ENCODE peak calls at places on chromosomes 16 and 17, in four cellular contexts. E, M, Z and Q are unnamed samples. For H3K4me1, the result is how much of the 10 kb centered on the place peaks cover.

GRCh38 chr17:59417452-59417851 is 86.0 kb downstream of the YPEL2 start:
- DNase-seq in E (no peak), M (no peak), Z (no peak), Q (no peak)

GRCh38 chr17:80424261-80424660 is 9.3 kb downstream of the ENDOV start:
- DNase-seq in Z (no peak), M (no peak), E (no peak), Q (no peak)

GRCh38 chr17:66152756-66153155 is 39.2 kb downstream of the CEP112 start:
- DNase-seq in M (no peak), E (no peak), Z (no peak), Q (no peak)

GRCh38 chr17:78798695-78799559 is 16.9 kb upstream of the CYTH1 start:
- DNase-seq in E (no peak), Z (peak), M (peak), Q (peak)

GRCh38 chr17:281365-281999 is 71.1 kb downstream of the RPH3AL start:
- DNase-seq in M (no peak), Z (no peak), E (peak), Q (no peak)

GRCh38 chr16:49498241-49499017 is 124.8 kb downstream of the C16orf78 start:
- DNase-seq in M (no peak), E (peak), Z (no peak), Q (no peak)

GRCh38 chr17:7258731-7259554 is 3.3 kb downstream of the CLDN7 start:
- DNase-seq in M (peak), Z (no peak), E (no peak), Q (peak)

GRCh38 chr16:70695351-70696070 is 9.7 kb upstream of the MTSS2 start:
- DNase-seq in Z (peak), M (no peak), E (no peak), Q (no peak)

GRCh38 chr16:74281285-74281684 is 15.3 kb upstream of the PSMD7 start:
- DNase-seq in E (no peak), Z (peak), M (no peak), Q (no peak)

GRCh38 chr16:2860826-2861567 is 3.0 kb upstream of the PRSS22 start:
- DNase-seq in Z (peak), M (no peak), E (peak), Q (no peak)

GRCh38 chr17:82377924-82378740 is 6.6 kb downstream of the UTS2R start:
- DNase-seq in Z (no peak), M (no peak), E (no peak), Q (no peak)

GRCh38 chr16:4283939-4284338 is 11.1 kb upstream of the TFAP4 start:
- DNase-seq in Z (no peak), E (no peak), M (no peak), Q (peak)

GRCh38 chr16:8516471-8516870 is 73.8 kb downstream of the TMEM114 start:
- DNase-seq in M (no peak), Z (no peak), E (no peak), Q (no peak)

GRCh38 chr17:19372439-19372838 is 5.9 kb upstream of the MAPK7 start:
- DNase-seq in E (peak), Z (no peak), M (no peak), Q (no peak)

GRCh38 chr17:47820023-47820789 is 1.4 kb downstream of the OSBPL7 start:
- DNase-seq in M (no peak), Z (no peak), E (no peak), Q (no peak)

GRCh38 chr17:83179378-83179777 is 100.0 kb downstream of the METRNL start:
- DNase-seq in Z (no peak), E (no peak), M (no peak), Q (no peak)

DNA sequence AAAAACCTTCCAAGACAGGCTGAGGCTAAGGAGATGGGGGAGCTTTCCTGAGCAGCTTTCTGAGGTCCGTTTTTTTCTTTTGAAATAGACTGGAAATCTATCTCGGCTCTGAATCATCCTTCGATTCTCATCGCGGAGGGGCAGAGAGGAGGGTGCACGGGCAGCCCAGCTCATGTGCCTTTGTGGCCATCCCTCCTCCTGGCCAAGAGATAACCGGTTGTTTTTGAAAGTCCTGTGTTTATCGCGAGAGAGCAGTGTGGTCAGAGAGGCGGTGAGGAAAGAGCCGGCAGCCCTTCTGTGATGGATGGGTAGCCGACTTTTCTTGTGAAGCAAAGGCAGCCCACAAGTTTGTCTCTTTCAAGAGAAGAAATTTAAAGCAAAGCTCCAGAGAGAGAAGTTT is 191.6 kb downstream of the CCDC182 start:
- DNase-seq in E (no peak), M (no peak), Z (no peak), Q (peak)
- H3K4me1 ChIP-seq in E (under half), M (half or more), Z (half or more), Q (under half)

GRCh38 chr17:2396568-2397246 is 4.2 kb downstream of the MNT start:
- DNase-seq in E (peak), Z (peak), M (peak), Q (peak)

GRCh38 chr17:2398655-2399571 is 1.9 kb downstream of the MNT start:
- DNase-seq in M (peak), E (peak), Z (peak), Q (peak)

GRCh38 chr17:2396192-2396567 is 4.7 kb downstream of the MNT start:
- DNase-seq in E (peak), Z (no peak), M (no peak), Q (no peak)

GRCh38 chr17:2398188-2398587 is 2.7 kb downstream of the MNT start:
- DNase-seq in Z (no peak), E (peak), M (no peak), Q (no peak)

DNA sequence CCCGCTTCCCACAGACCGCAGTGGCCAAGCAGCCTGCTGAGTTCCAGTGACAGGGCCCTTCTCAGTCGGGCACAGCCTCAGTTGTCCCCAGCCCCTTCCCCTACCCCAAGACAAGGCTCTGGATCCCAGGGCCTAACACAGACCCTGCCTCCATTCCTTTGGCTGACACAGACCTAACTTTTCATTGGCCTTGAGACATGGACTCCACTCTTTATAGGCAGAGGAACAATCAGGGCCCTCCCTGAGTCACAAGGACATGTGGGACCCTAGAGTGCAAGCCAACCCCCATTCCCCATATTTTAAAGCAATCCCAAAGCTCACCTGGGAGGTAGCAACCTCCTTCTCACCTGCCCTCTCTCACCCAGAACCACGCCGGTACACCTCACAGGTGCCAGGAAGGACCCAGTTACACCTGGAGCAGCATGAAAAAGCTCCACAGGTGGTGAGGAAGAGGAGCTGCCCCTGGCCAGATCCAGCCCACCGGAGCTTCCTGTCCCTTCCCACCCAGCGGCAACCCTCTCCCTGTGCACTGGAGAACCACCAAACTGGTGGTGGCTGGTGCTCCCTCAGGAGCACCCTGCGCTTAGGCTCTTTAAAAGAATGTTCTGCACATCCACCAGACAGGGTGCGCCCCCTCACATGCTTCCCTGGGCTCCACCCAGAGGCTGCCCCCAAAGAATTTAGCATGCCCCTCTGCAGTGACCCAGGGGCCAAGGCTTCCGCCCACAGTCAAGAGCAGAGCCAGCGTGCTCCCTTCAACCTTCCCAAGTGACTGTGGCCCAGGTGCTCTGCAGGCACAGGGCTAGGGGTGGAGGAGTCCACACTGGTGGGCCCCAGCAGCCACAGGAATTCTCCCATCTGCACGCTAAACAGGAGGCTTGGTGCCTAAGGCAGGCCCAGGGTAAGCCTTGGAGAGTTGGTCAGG is 3.4 kb downstream of the MNT start:
- DNase-seq in M (no peak), E (peak), Z (no peak), Q (no peak)
- H3K4me1 ChIP-seq in M (half or more), E (under half), Z (under half), Q (under half)

DNA sequence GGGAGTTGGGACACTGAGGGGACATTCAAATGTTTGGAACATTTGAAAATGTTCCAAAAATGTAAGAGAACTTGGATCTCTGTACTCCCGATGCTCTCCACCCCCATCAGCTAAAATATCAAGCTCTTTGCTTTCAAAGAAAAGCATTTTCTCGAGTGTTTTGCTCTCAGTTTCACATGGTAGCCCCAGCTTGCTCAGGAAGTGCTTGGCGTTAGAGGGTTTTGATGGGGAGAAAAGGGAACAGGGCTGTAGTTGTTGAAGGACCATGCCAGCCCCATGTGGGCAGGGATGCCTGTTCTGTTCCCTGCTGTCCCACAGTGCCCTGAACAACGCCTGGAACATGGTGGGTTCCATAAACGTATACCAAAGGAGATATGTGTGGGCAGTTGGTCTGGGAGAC is 37.0 kb downstream of the RAI1 start:
- DNase-seq in M (no peak), Z (no peak), E (no peak), Q (no peak)
- H3K4me1 ChIP-seq in M (under half), Z (under half), E (under half), Q (under half)

GRCh38 chr17:63855185-63855584 is 12.7 kb upstream of the SMARCD2 start:
- DNase-seq in M (no peak), Z (no peak), E (no peak), Q (no peak)
- H3K4me1 ChIP-seq in M (under half), Z (under half), E (under half), Q (under half)

GRCh38 chr16:11306997-11307638 is 26.0 kb upstream of the PRM1 start:
- DNase-seq in E (no peak), Z (no peak), M (no peak), Q (no peak)

GRCh38 chr16:11308493-11309283 is 27.6 kb upstream of the PRM1 start:
- DNase-seq in E (no peak), Z (no peak), M (no peak), Q (no peak)

GRCh38 chr16:11309895-11310633 is 28.9 kb upstream of the PRM1 start:
- DNase-seq in E (no peak), M (peak), Z (no peak), Q (no peak)

GRCh38 chr16:11306381-11306780 is 25.3 kb upstream of the PRM1 start:
- DNase-seq in E (no peak), M (no peak), Z (no peak), Q (no peak)

DNA sequence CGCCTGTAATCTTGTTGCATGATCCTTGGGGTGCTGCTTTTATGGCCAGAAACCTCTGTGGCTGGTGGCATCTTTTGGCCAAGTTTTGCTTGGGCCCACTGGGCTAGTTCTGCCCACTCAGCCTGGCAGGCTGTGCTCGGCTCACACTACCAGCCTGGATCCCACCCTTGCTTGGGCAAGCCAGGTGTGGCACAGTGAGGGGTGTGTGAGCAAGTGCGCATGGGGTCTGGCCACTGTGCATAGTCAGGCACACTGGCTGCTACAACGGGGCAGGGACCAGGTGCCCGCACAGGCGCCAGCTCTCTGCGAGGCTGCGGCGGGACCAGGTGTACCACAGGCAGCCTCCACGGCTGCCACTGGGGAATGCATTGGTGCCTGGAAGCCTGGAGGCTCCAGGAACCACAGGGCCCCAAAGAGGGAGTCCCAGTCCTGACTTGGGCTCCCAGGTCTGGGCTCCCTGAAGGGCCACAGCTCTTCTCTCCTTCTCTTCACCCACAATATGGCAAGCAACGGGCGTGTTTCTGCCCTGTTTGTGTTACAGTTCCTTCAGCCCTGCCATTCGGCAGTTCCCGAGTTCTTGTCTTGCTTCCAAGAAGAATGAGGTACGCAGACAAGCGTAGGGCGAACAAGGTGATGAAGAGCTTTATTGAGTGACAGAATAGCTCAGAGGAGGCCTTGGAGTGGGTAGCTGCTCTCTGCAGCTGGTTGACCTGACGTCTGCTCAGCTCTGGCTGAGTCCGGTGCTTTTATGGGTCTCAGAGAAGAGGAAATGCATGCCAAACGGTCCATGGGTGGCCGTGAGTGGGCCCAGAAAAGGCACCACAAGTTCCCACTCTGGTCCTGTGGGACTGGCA is 26.7 kb upstream of the PRM1 start:
- DNase-seq in M (no peak), E (no peak), Z (no peak), Q (no peak)
- H3K4me1 ChIP-seq in M (under half), E (under half), Z (under half), Q (under half)

DNA sequence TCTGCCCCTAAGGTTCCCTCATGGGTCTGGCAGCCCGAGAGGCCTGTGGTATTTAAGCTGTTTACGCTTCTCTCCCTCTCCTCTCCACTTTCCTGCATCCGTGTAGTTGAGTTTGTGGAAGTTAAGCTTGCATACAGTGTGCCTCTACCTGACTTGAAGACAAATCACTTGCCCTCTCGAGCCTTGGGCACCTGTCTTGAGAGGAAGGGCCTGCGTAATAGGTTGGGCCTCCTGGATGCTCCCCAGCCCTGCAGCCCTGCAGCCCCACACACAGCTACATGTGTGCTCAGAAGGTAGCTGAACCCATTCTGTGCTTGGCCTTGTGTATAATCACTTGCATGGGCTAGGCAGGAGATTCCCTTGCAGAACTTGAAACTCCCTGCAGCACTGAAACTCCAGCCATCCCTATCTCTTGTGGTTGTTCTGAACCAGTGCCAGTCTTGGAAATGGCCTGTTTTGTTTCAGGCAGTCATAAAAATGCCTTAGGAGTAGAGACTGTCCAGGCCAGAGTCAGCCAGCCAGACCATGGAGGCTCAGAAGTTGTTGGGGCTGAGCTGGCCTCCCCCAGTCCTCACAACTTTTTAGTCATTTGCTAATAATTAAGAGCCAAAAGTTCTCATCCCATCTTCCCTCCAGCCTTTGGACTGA is 134.6 kb downstream of the CLEC16A start:
- DNase-seq in E (peak), M (peak), Z (no peak), Q (peak)
- H3K4me1 ChIP-seq in E (under half), M (under half), Z (under half), Q (under half)

GRCh38 chr17:33637534-33637933 is 344.4 kb upstream of the ASIC2 start:
- DNase-seq in E (no peak), Z (no peak), M (no peak), Q (no peak)

GRCh38 chr17:33640629-33641028 is 347.5 kb upstream of the ASIC2 start:
- DNase-seq in M (no peak), E (no peak), Z (peak), Q (no peak)

GRCh38 chr17:33647976-33648375 is 354.9 kb upstream of the ASIC2 start:
- DNase-seq in Z (peak), M (peak), E (no peak), Q (no peak)

GRCh38 chr17:33639103-33639991 is 346.3 kb upstream of the ASIC2 start:
- DNase-seq in Z (peak), M (peak), E (no peak), Q (no peak)

DNA sequence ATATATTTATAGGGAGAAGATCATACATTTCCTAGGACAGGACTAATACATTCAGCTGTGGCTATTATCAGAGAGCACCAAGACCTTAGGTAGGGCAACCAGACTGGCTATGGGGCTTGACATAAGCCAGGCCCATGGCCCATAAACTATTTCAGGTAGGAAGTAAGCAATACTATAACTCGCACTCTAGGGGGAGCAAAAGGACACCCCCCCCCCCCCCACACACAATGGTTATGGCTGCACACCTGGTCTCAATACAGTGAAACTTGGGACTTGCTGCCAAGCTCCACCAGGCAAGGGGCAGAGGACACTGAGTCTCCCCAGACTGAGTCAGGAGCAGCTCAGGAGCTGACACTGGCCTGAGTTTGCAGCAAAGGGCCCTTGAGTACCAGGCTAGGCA is 348.9 kb upstream of the ASIC2 start:
- DNase-seq in Z (peak), E (no peak), M (no peak), Q (no peak)
- H3K4me1 ChIP-seq in Z (under half), E (under half), M (under half), Q (under half)

GRCh38 chr16:15993128-15993527 is 43.7 kb downstream of the ABCC1 start:
- DNase-seq in M (no peak), E (no peak), Z (no peak), Q (no peak)

GRCh38 chr16:15990902-15991301 is 41.5 kb downstream of the ABCC1 start:
- DNase-seq in M (no peak), E (no peak), Z (no peak), Q (no peak)

GRCh38 chr16:15996432-15997109 is 47.2 kb downstream of the ABCC1 start:
- DNase-seq in E (no peak), Z (no peak), M (no peak), Q (peak)

GRCh38 chr16:15993946-15994665 is 44.7 kb downstream of the ABCC1 start:
- DNase-seq in Z (no peak), E (no peak), M (no peak), Q (peak)

DNA sequence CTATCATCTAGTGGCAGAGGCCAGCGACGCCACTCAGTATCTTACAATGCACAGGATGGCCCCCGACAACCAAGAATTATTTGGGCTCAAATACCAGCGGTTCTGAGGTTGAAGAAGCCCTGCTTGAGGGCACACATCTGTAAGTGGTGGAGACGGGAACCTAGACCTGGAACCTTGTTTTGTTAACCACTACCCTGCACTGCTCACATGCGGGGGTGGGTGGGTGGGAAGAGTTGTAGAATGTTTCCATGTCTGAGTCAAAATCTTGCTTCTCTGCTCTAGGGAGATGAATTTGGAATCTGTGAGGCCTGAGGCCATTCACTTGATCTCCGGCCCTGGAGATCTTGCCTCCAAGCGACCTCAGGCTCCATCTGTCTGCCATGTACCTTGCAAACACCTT is 44.1 kb downstream of the ABCC1 start:
- DNase-seq in Z (no peak), M (no peak), E (no peak), Q (peak)
- H3K4me1 ChIP-seq in Z (under half), M (under half), E (under half), Q (under half)